ENCODE peak calls at places on chromosomes 3 and 15, in six cellular contexts. One of them, this sample, is unnamed.

GRCh38 chr15:74265046-74265639 is 29.0 kb downstream of the CCDC33 start:
- DNase-seq in tibial artery: no peak
- DNase-seq in pancreas: no peak
- DNase-seq in kidney: peak
- DNase-seq in RWPE1: no peak
- DNase-seq in dorsolateral prefrontal cortex: no peak
- DNase-seq in this sample: no peak

GRCh38 chr3:168336276-168336675 is 240.6 kb upstream of the GOLIM4 start:
- DNase-seq in pancreas: no peak
- DNase-seq in tibial artery: no peak
- DNase-seq in kidney: no peak
- DNase-seq in dorsolateral prefrontal cortex: no peak
- DNase-seq in RWPE1: no peak
- DNase-seq in this sample: no peak

GRCh38 chr3:59995563-59995962 is 945.7 kb upstream of the CFAP20DC start:
- DNase-seq in tibial artery: no peak
- DNase-seq in RWPE1: no peak
- DNase-seq in kidney: no peak
- DNase-seq in dorsolateral prefrontal cortex: no peak
- DNase-seq in pancreas: no peak
- DNase-seq in this sample: no peak

GRCh38 chr15:23072633-23073032 is 33.3 kb upstream of the TUBGCP5 start:
- DNase-seq in tibial artery: no peak
- DNase-seq in pancreas: no peak
- DNase-seq in dorsolateral prefrontal cortex: no peak
- DNase-seq in kidney: no peak
- DNase-seq in RWPE1: no peak
- DNase-seq in this sample: no peak

GRCh38 chr15:97961067-97961954 is 808 bp downstream of the ARRDC4 start:
- DNase-seq in kidney: peak
- DNase-seq in pancreas: peak
- DNase-seq in tibial artery: peak
- DNase-seq in dorsolateral prefrontal cortex: peak
- DNase-seq in RWPE1: peak
- DNase-seq in this sample: no peak

GRCh38 chr3:106534206-106534605 is 665.4 kb upstream of the CBLB start:
- DNase-seq in pancreas: no peak
- DNase-seq in tibial artery: no peak
- DNase-seq in RWPE1: no peak
- DNase-seq in kidney: no peak
- DNase-seq in dorsolateral prefrontal cortex: no peak
- DNase-seq in this sample: no peak

GRCh38 chr3:175068587-175068986 is 209.5 kb downstream of the NAALADL2 start:
- DNase-seq in tibial artery: no peak
- DNase-seq in pancreas: no peak
- DNase-seq in RWPE1: no peak
- DNase-seq in kidney: no peak
- DNase-seq in dorsolateral prefrontal cortex: no peak
- DNase-seq in this sample: no peak

GRCh38 chr3:177478170-177478859 is 281.0 kb upstream of the TBL1XR1 start:
- DNase-seq in pancreas: peak
- DNase-seq in tibial artery: peak
- DNase-seq in kidney: no peak
- DNase-seq in RWPE1: peak
- DNase-seq in dorsolateral prefrontal cortex: no peak
- DNase-seq in this sample: no peak

GRCh38 chr3:197432407-197433127 is 123.2 kb downstream of the BDH1 start:
- DNase-seq in pancreas: no peak
- DNase-seq in tibial artery: no peak
- DNase-seq in dorsolateral prefrontal cortex: no peak
- DNase-seq in RWPE1: no peak
- DNase-seq in kidney: no peak
- DNase-seq in this sample: no peak

GRCh38 chr15:60913901-60914300 is 315.2 kb downstream of the RORA start:
- DNase-seq in tibial artery: no peak
- DNase-seq in RWPE1: no peak
- DNase-seq in pancreas: no peak
- DNase-seq in kidney: no peak
- DNase-seq in dorsolateral prefrontal cortex: no peak
- DNase-seq in this sample: no peak

GRCh38 chr3:10738688-10739372 is 77.2 kb upstream of the SLC6A11 start:
- DNase-seq in kidney: peak
- DNase-seq in pancreas: peak
- DNase-seq in dorsolateral prefrontal cortex: peak
- DNase-seq in tibial artery: peak
- DNase-seq in RWPE1: peak
- DNase-seq in this sample: peak

GRCh38 chr15:58138106-58138505 is at the start of gene AQP9:
- DNase-seq in kidney: no peak
- DNase-seq in dorsolateral prefrontal cortex: no peak
- DNase-seq in tibial artery: no peak
- DNase-seq in RWPE1: no peak
- DNase-seq in pancreas: no peak
- DNase-seq in this sample: no peak

GRCh38 chr15:41517895-41518449 is 4.3 kb upstream of the LTK start:
- DNase-seq in kidney: no peak
- DNase-seq in tibial artery: no peak
- DNase-seq in pancreas: no peak
- DNase-seq in RWPE1: no peak
- DNase-seq in dorsolateral prefrontal cortex: no peak
- DNase-seq in this sample: no peak

GRCh38 chr3:66997560-66998074 is 490 bp upstream of the KBTBD8 start:
- DNase-seq in dorsolateral prefrontal cortex: no peak
- DNase-seq in kidney: no peak
- DNase-seq in RWPE1: no peak
- DNase-seq in pancreas: no peak
- DNase-seq in tibial artery: no peak
- DNase-seq in this sample: no peak

GRCh38 chr3:109114746-109115145 is 3.2 kb downstream of the MORC1 start:
- DNase-seq in tibial artery: no peak
- DNase-seq in RWPE1: no peak
- DNase-seq in pancreas: no peak
- DNase-seq in kidney: no peak
- DNase-seq in dorsolateral prefrontal cortex: peak
- DNase-seq in this sample: no peak

GRCh38 chr15:46077220-46077619 is 442.4 kb downstream of the SQOR start:
- DNase-seq in pancreas: peak
- DNase-seq in tibial artery: no peak
- DNase-seq in kidney: no peak
- DNase-seq in RWPE1: no peak
- DNase-seq in dorsolateral prefrontal cortex: no peak
- DNase-seq in this sample: no peak

GRCh38 chr3:136962961-136963360 is 5.2 kb downstream of the IL20RB start:
- DNase-seq in dorsolateral prefrontal cortex: no peak
- DNase-seq in pancreas: no peak
- DNase-seq in RWPE1: no peak
- DNase-seq in tibial artery: no peak
- DNase-seq in kidney: no peak
- DNase-seq in this sample: no peak

GRCh38 chr3:170128977-170129431 is 52.5 kb downstream of the PHC3 start:
- DNase-seq in tibial artery: no peak
- DNase-seq in dorsolateral prefrontal cortex: no peak
- DNase-seq in RWPE1: peak
- DNase-seq in kidney: no peak
- DNase-seq in pancreas: no peak
- DNase-seq in this sample: no peak

GRCh38 chr3:125123455-125123854 is 67.7 kb upstream of the HEG1 start:
- DNase-seq in dorsolateral prefrontal cortex: no peak
- DNase-seq in RWPE1: no peak
- DNase-seq in tibial artery: no peak
- DNase-seq in kidney: no peak
- DNase-seq in pancreas: no peak
- DNase-seq in this sample: no peak

GRCh38 chr3:192229866-192230265 is 497.5 kb downstream of the FGF12 start:
- DNase-seq in pancreas: no peak
- DNase-seq in tibial artery: no peak
- DNase-seq in RWPE1: no peak
- DNase-seq in dorsolateral prefrontal cortex: no peak
- DNase-seq in kidney: no peak
- DNase-seq in this sample: no peak

GRCh38 chr3:182911782-182912111 is 68.6 kb downstream of the DCUN1D1 start:
- DNase-seq in RWPE1: peak
- DNase-seq in pancreas: no peak
- DNase-seq in tibial artery: no peak
- DNase-seq in kidney: no peak
- DNase-seq in dorsolateral prefrontal cortex: no peak
- DNase-seq in this sample: no peak

GRCh38 chr15:39127925-39128617 is 452.8 kb upstream of the THBS1 start:
- DNase-seq in RWPE1: peak
- DNase-seq in pancreas: peak
- DNase-seq in dorsolateral prefrontal cortex: no peak
- DNase-seq in tibial artery: no peak
- DNase-seq in kidney: no peak
- DNase-seq in this sample: no peak

GRCh38 chr3:13605555-13605954 is 56.6 kb downstream of the FBLN2 start:
- DNase-seq in dorsolateral prefrontal cortex: no peak
- DNase-seq in pancreas: no peak
- DNase-seq in tibial artery: no peak
- DNase-seq in RWPE1: no peak
- DNase-seq in kidney: no peak
- DNase-seq in this sample: no peak

GRCh38 chr3:190970560-190970959 is 108.1 kb upstream of the GMNC start:
- DNase-seq in pancreas: no peak
- DNase-seq in kidney: no peak
- DNase-seq in tibial artery: no peak
- DNase-seq in dorsolateral prefrontal cortex: no peak
- DNase-seq in RWPE1: no peak
- DNase-seq in this sample: no peak

GRCh38 chr3:190972196-190972595 is 109.7 kb upstream of the GMNC start:
- DNase-seq in dorsolateral prefrontal cortex: no peak
- DNase-seq in pancreas: no peak
- DNase-seq in kidney: no peak
- DNase-seq in tibial artery: no peak
- DNase-seq in RWPE1: no peak
- DNase-seq in this sample: no peak

GRCh38 chr3:190973760-190974159 is 111.3 kb upstream of the GMNC start:
- DNase-seq in RWPE1: no peak
- DNase-seq in pancreas: no peak
- DNase-seq in kidney: no peak
- DNase-seq in tibial artery: no peak
- DNase-seq in dorsolateral prefrontal cortex: no peak
- DNase-seq in this sample: no peak

GRCh38 chr3:190968616-190969015 is 106.1 kb upstream of the GMNC start:
- DNase-seq in dorsolateral prefrontal cortex: no peak
- DNase-seq in pancreas: no peak
- DNase-seq in kidney: no peak
- DNase-seq in tibial artery: no peak
- DNase-seq in RWPE1: no peak
- DNase-seq in this sample: no peak

DNA sequence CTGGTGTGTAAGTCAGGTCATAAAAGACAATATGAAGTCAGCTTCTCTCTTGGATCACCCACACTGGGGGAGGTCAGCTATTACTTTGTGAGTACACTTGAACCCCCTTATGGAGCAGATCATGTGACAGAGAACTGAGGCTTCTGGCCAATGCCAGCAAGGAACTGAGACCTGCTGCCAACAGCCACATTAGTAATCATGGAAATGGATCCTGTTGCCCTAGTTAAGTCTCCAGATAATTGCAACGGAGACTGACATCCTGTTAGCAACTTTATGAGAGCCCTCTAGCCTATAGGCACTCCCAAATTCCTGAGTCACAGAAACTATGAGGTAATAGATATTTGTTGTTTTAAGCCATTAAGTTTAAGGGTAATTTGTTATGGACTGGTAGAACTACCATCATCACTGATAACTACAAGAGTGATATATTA is 110.4 kb upstream of the GMNC start:
- DNase-seq in pancreas: no peak
- DNase-seq in tibial artery: no peak
- DNase-seq in dorsolateral prefrontal cortex: no peak
- DNase-seq in RWPE1: peak
- DNase-seq in kidney: no peak
- DNase-seq in this sample: no peak
- H3K27ac ChIP-seq in pancreas: no peak
- H3K27ac ChIP-seq in tibial artery: no peak
- H3K27ac ChIP-seq in dorsolateral prefrontal cortex: no peak
- H3K27ac ChIP-seq in RWPE1: no peak
- H3K27ac ChIP-seq in kidney: no peak
- H3K27ac ChIP-seq in this sample: no peak

DNA sequence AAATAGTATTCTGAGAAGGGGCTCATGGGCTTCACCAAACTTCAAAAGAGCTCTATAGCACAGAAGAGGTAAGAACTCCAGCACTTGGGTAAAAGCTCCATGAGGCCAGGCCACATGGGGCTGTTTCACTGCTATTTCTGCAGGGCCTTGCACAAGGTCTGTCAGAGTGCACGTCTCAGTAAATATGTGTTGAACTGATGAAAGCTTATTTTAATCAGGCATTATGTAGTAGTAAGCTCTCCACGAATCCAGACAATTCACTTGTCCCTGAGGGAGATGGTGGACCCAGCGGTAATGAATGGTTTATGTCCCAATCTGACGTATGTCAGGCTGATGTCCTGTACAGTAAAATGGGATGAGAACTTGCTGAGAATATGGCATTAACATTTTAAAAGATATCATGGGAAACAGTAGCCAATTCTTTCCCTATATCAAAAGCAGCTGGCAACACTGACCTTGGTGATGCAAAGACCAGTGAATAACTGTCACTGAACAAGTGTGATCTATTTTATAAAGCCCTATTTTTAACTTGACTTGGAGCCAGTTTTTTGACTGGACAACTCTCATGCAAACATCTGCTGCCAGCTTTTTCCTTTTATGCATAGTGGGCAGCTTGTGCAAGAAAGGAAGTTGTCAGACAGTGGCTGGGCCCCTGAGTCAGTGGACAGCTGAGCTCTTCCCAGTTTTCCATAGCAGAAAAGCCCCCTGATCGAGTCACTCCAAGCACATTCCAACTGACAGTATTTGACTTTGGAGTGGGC is 519.8 kb upstream of the MDFIC2 start:
- DNase-seq in kidney: no peak
- DNase-seq in RWPE1: no peak
- DNase-seq in pancreas: no peak
- DNase-seq in dorsolateral prefrontal cortex: no peak
- DNase-seq in tibial artery: peak
- DNase-seq in this sample: no peak
- H3K27ac ChIP-seq in kidney: no peak
- H3K27ac ChIP-seq in RWPE1: no peak
- H3K27ac ChIP-seq in pancreas: no peak
- H3K27ac ChIP-seq in dorsolateral prefrontal cortex: no peak
- H3K27ac ChIP-seq in tibial artery: peak
- H3K27ac ChIP-seq in this sample: no peak

GRCh38 chr3:38578551-38578950 is 70.9 kb downstream of the SCN5A start:
- DNase-seq in dorsolateral prefrontal cortex: no peak
- DNase-seq in kidney: no peak
- DNase-seq in RWPE1: no peak
- DNase-seq in pancreas: no peak
- DNase-seq in tibial artery: peak
- DNase-seq in this sample: no peak
- H3K27ac ChIP-seq in dorsolateral prefrontal cortex: no peak
- H3K27ac ChIP-seq in kidney: no peak
- H3K27ac ChIP-seq in RWPE1: no peak
- H3K27ac ChIP-seq in pancreas: no peak
- H3K27ac ChIP-seq in tibial artery: no peak
- H3K27ac ChIP-seq in this sample: no peak

GRCh38 chr3:71104586-71104985 is 478.9 kb downstream of the FOXP1 start:
- DNase-seq in RWPE1: no peak
- DNase-seq in tibial artery: no peak
- DNase-seq in dorsolateral prefrontal cortex: no peak
- DNase-seq in pancreas: no peak
- DNase-seq in kidney: no peak
- DNase-seq in this sample: no peak
- H3K27ac ChIP-seq in RWPE1: no peak
- H3K27ac ChIP-seq in tibial artery: peak
- H3K27ac ChIP-seq in dorsolateral prefrontal cortex: no peak
- H3K27ac ChIP-seq in pancreas: no peak
- H3K27ac ChIP-seq in kidney: no peak
- H3K27ac ChIP-seq in this sample: no peak

GRCh38 chr3:116950302-116951055 is 240.9 kb downstream of the TUSC7 start:
- DNase-seq in RWPE1: no peak
- DNase-seq in kidney: no peak
- DNase-seq in pancreas: no peak
- DNase-seq in dorsolateral prefrontal cortex: no peak
- DNase-seq in tibial artery: no peak
- DNase-seq in this sample: no peak
- H3K27ac ChIP-seq in RWPE1: no peak
- H3K27ac ChIP-seq in kidney: no peak
- H3K27ac ChIP-seq in pancreas: no peak
- H3K27ac ChIP-seq in dorsolateral prefrontal cortex: peak
- H3K27ac ChIP-seq in tibial artery: peak
- H3K27ac ChIP-seq in this sample: no peak